ENCODE peak calls at places on chromosomes 11 and 22, in five cellular contexts. N is GM12878, J is stomach, O is breast epithelium, B is neuronal stem cell. E is an unnamed sample. For H3K4me1, the result is how much of the 10 kb centered on the place peaks cover.

GRCh38 chr11:64223001-64223651 is 2.9 kb downstream of the TRPT1 start:
- DNase-seq in N (no peak), J (no peak), O (no peak), B (no peak), E (no peak)

GRCh38 chr11:762421-763072 is 14.7 kb downstream of the GATD1 start:
- DNase-seq in N (no peak), J (peak), O (no peak), B (no peak), E (no peak)

GRCh38 chr11:68115285-68115684 is 5.9 kb downstream of the CHKA start:
- DNase-seq in N (no peak), J (no peak), O (no peak), B (no peak), E (no peak)

GRCh38 chr11:118820412-118821357 is 29.7 kb upstream of the DDX6 start:
- DNase-seq in N (peak), J (peak), O (peak), B (no peak), E (peak)

GRCh38 chr22:39960791-39961746 is 872 bp downstream of the TMA7B start:
- DNase-seq in N (peak), J (peak), O (no peak), B (no peak), E (no peak)

GRCh38 chr11:91773090-91773489 is 451.5 kb upstream of the FAT3 start:
- DNase-seq in N (no peak), J (no peak), O (no peak), B (no peak), E (no peak)

GRCh38 chr11:78689558-78690153 is 115.0 kb upstream of the NARS2 start:
- DNase-seq in N (no peak), J (no peak), O (no peak), B (no peak), E (no peak)

GRCh38 chr11:118046964-118047700 is 29.7 kb upstream of the TMPRSS4 start:
- DNase-seq in N (no peak), J (no peak), O (no peak), B (no peak), E (no peak)

GRCh38 chr22:46072030-46072881 is 78.1 kb upstream of the PPARA start:
- DNase-seq in N (no peak), J (peak), O (peak), B (no peak), E (no peak)

GRCh38 chr22:46070215-46070721 is 80.1 kb upstream of the PPARA start:
- DNase-seq in N (no peak), J (peak), O (peak), B (no peak), E (no peak)

GRCh38 chr22:46069518-46070214 is 80.7 kb upstream of the PPARA start:
- DNase-seq in N (no peak), J (peak), O (peak), B (no peak), E (peak)

GRCh38 chr22:46071451-46072029 is 78.8 kb upstream of the PPARA start:
- DNase-seq in N (no peak), J (peak), O (peak), B (no peak), E (peak)

GRCh38 chr22:46070722-46071450 is 79.4 kb upstream of the PPARA start:
- DNase-seq in N (no peak), J (peak), O (peak), B (no peak), E (no peak)
- H3K4me1 ChIP-seq in N (under half), J (half or more), O (under half), B (under half), E (under half)

GRCh38 chr11:26194871-26195270 is 137.1 kb upstream of the ANO3 start:
- DNase-seq in N (no peak), J (no peak), O (no peak), B (no peak), E (no peak)

GRCh38 chr11:26187639-26188038 is 144.3 kb upstream of the ANO3 start:
- DNase-seq in N (no peak), J (no peak), O (no peak), B (no peak), E (no peak)

GRCh38 chr11:26188559-26188958 is 143.4 kb upstream of the ANO3 start:
- DNase-seq in N (no peak), J (no peak), O (no peak), B (no peak), E (no peak)

GRCh38 chr11:26193714-26194373 is 138.1 kb upstream of the ANO3 start:
- DNase-seq in N (no peak), J (no peak), O (no peak), B (no peak), E (no peak)

DNA sequence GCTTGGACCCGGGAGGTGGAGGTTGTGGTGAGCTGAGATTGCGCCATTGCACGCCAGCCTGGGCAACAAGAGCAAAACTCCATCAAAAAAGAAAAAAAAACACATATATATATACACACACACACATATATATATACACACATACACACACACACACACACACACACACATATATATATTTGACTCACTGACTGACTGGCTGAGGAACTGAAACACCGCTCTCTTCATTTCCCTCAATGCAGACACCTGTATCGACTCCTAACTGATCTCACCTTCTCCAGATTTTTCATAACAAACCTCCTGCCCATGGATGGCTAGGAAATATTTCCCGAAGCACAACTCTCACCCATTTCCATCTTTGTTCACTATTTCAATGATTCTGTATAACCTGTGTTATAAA is 140.7 kb upstream of the ANO3 start:
- DNase-seq in N (no peak), J (no peak), O (no peak), B (no peak), E (no peak)
- H3K4me1 ChIP-seq in N (under half), J (under half), O (under half), B (under half), E (under half)

GRCh38 chr22:42279425-42280020 is 9.1 kb upstream of the TCF20 start:
- DNase-seq in N (no peak), J (no peak), O (no peak), B (no peak), E (no peak)
- H3K4me1 ChIP-seq in N (under half), J (under half), O (under half), B (under half), E (under half)

GRCh38 chr11:126181939-126182730 is 29.3 kb downstream of the RPUSD4 start:
- DNase-seq in N (no peak), J (no peak), O (no peak), B (no peak), E (no peak)
- H3K4me1 ChIP-seq in N (under half), J (under half), O (under half), B (under half), E (under half)

GRCh38 chr11:61964941-61965282 is 2.5 kb downstream of the FTH1 start:
- DNase-seq in N (no peak), J (no peak), O (no peak), B (no peak), E (no peak)

GRCh38 chr11:61967177-61967923 is at the start of gene FTH1:
- DNase-seq in N (no peak), J (peak), O (peak), B (peak), E (peak)

GRCh38 chr11:61968758-61969390 is 1.4 kb upstream of the FTH1 start:
- DNase-seq in N (no peak), J (peak), O (peak), B (no peak), E (no peak)

GRCh38 chr11:61967924-61968757 is 707 bp upstream of the FTH1 start:
- DNase-seq in N (peak), J (peak), O (peak), B (no peak), E (no peak)

GRCh38 chr11:61966673-61967176 is 709 bp downstream of the FTH1 start:
- DNase-seq in N (no peak), J (no peak), O (peak), B (no peak), E (no peak)
- H3K4me1 ChIP-seq in N (under half), J (half or more), O (under half), B (under half), E (under half)

GRCh38 chr11:36452987-36453386 is 57.1 kb downstream of the TRAF6 start:
- DNase-seq in N (no peak), J (no peak), O (no peak), B (no peak), E (no peak)
- H3K4me1 ChIP-seq in N (under half), J (under half), O (under half), B (under half), E (under half)